ENCODE peak calls at places on chromosomes 16 and 17, in seven cellular contexts. Y is kidney, B is cardiac muscle cell, W is adrenal gland, T is body of pancreas, S is ovary, O is fibroblast of mammary gland. Q is an unnamed sample.

GRCh38 chr17:28765038-28765437 is 21.2 kb downstream of the TRAF4 start:
- DNase-seq in Y (no peak), B (no peak), W (no peak), T (no peak), S (no peak), O (no peak), Q (no peak)

GRCh38 chr16:75147968-75148310 is 385 bp upstream of the ZFP1 start:
- DNase-seq in Y (no peak), B (no peak), W (no peak), T (no peak), S (no peak), O (no peak), Q (no peak)

GRCh38 chr16:47359478-47359877 is 101.4 kb downstream of the ITFG1 start:
- DNase-seq in Y (no peak), B (peak; percentile 10), W (no peak), T (no peak), S (no peak), O (no peak), Q (no peak)

GRCh38 chr16:88442811-88443576 is 10.1 kb upstream of the ZFPM1 start:
- DNase-seq in Y (peak; percentile 92), B (peak; percentile 88), W (peak; percentile 90), T (peak; percentile 88), S (peak; percentile 81), O (peak; percentile 60), Q (peak; percentile 55)

GRCh38 chr16:30658731-30659506 is 688 bp downstream of the FBRS start:
- DNase-seq in Y (peak; percentile 96), B (peak; percentile 93), W (peak; percentile 94), T (peak; percentile 75), S (peak; percentile 89), O (peak; percentile 95), Q (peak; percentile 98)

GRCh38 chr16:50047864-50048263 is 17.9 kb upstream of the HEATR3 start:
- DNase-seq in Y (no peak), B (no peak), W (no peak), T (no peak), S (no peak), O (no peak), Q (no peak)

GRCh38 chr17:27477971-27478684 is 21.9 kb downstream of the KSR1 start:
- DNase-seq in Y (peak; percentile 2), B (no peak), W (no peak), T (no peak), S (no peak), O (no peak), Q (no peak)

GRCh38 chr16:67470314-67470713 is 10.6 kb downstream of the ATP6V0D1 start:
- DNase-seq in Y (peak; percentile 92), B (peak; percentile 50), W (peak; percentile 97), T (peak; percentile 87), S (peak; percentile 54), O (no peak), Q (peak; percentile 47)

GRCh38 chr16:80231118-80231515 is 309.7 kb upstream of the DYNLRB2 start:
- DNase-seq in Y (no peak), B (no peak), W (no peak), T (no peak), S (no peak), O (peak; percentile 15), Q (peak; percentile 70)

GRCh38 chr16:15498427-15499175 is 64.2 kb downstream of the BMERB1 start:
- DNase-seq in Y (no peak), B (no peak), W (no peak), T (no peak), S (no peak), O (peak; percentile 59), Q (peak; percentile 58)

GRCh38 chr16:75138636-75139035 is 9.7 kb upstream of the ZFP1 start:
- DNase-seq in Y (no peak), B (no peak), W (no peak), T (no peak), S (no peak), O (peak; percentile 21), Q (peak; percentile 25)

GRCh38 chr16:84547539-84548058 is 43.1 kb upstream of the MEAK7 start:
- DNase-seq in Y (no peak), B (peak; percentile 81), W (no peak), T (no peak), S (no peak), O (no peak), Q (no peak)

GRCh38 chr17:78040561-78041400 is 82.3 kb downstream of the TNRC6C start:
- DNase-seq in Y (peak; percentile 79), B (no peak), W (peak; percentile 63), T (peak; percentile 39), S (peak; percentile 47), O (peak; percentile 37), Q (peak; percentile 61)

GRCh38 chr17:17057057-17057551 is 14.8 kb downstream of the MPRIP start:
- DNase-seq in Y (no peak), B (no peak), W (peak; percentile 41), T (peak; percentile 8), S (peak; percentile 10), O (no peak), Q (no peak)

GRCh38 chr17:17053446-17054379 is 11.5 kb downstream of the MPRIP start:
- DNase-seq in Y (no peak), B (no peak), W (peak; percentile 21), T (peak; percentile 5), S (no peak), O (no peak), Q (no peak)

GRCh38 chr17:17054636-17055035 is 12.4 kb downstream of the MPRIP start:
- DNase-seq in Y (no peak), B (no peak), W (peak; percentile 20), T (peak; percentile 5), S (no peak), O (no peak), Q (no peak)

GRCh38 chr17:17056167-17056562 is 13.9 kb downstream of the MPRIP start:
- DNase-seq in Y (no peak), B (no peak), W (peak; percentile 46), T (peak; percentile 17), S (peak; percentile 13), O (no peak), Q (peak; percentile 81)

GRCh38 chr17:17055286-17056166 is 13.3 kb downstream of the MPRIP start:
- DNase-seq in Y (no peak), B (no peak), W (peak; percentile 57), T (peak; percentile 5), S (peak; percentile 16), O (no peak), Q (peak; percentile 42)
- TF ChIP-seq CTCF in Y (no peak), B (no peak), W (no peak), T (no peak), S (no peak), O (no peak), Q (peak; percentile 32)

DNA sequence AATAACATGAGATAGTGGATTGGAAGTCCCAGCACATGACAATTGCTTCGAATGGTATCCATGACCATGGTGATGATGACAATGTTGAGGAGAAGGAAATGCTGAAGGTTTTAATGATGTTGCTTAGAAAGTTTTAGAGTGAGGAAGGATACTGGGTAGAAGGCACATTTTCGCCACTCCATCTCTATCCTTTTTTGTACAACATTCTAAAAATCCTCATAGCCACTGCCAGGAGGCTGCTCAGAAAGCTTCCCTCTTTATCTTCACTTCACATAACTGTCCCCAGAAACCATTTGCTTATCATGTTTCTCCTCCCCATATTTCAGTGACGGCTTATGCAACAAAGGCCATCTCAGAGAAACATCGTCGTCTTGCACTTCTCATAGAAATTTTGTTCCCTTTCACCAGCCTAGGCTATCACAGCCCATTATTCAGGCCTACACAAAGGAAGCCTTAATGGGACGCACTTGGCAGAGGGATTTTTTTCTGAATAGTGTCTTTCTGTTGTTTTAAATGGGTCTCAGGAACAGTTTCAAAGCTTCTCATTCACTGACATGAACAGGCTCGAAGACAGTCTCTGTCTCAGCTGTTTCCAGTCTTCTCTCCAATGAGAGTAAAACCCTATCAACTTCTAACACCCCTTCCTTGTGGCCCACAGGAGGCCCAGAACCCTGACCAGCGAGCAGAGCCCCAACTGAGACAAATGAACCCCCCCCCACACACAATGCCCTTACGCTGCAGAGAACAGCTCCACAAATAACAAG is 506.7 kb downstream of the HAPSTR1 start:
- DNase-seq in Y (no peak), B (no peak), W (no peak), T (no peak), S (no peak), O (no peak), Q (no peak)
- H3K4me3 ChIP-seq in Y (no peak overlapping the region), B (no peak overlapping the region), W (no peak overlapping the region), T (no peak overlapping the region), S (no peak overlapping the region), O (no peak overlapping the region), Q (no peak overlapping the region)

GRCh38 chr17:2421315-2422147 is 20.7 kb upstream of the MNT start:
- DNase-seq in Y (no peak), B (no peak), W (peak; percentile 83), T (peak; percentile 52), S (peak; percentile 57), O (peak; percentile 33), Q (no peak)
- TF ChIP-seq CTCF in Y (no peak), B (peak; percentile 4), W (peak; percentile 63), T (no peak), S (no peak), O (peak; percentile 17), Q (peak; percentile 13)

DNA sequence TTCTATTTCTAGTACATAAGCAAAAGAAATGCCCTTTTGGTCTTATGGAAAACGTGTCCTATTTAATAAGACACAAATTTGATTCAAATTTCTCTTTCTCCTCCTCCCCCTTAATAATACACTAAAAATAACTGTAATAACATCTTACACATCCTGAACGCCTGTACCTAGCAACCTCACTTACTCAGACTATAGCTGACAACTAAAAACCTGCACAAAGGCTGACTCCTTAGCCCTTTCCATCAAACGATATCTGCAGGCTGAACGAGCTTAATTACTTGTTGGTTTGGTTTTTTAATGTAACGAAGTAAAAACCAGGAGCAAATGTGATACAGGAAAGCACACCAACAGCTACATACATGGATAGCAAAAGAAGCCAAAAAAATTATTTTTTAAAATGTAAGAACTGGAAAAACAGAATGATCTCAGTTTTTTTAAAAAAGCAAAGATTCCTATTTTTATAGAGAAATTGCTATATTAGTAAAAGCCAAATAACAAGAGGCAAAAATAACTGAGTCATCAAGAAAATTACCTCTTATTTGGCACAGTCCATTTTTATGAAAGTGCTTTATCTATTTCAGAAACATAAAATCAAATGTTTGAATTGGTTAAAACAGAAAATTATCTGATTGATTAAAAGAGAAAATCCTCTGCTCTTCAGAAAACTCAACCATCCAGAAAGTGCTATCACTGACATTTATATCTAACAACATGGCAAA is 23.5 kb downstream of the ADCY9 start:
- DNase-seq in Y (no peak), B (no peak), W (no peak), T (no peak), S (no peak), O (no peak), Q (no peak)
- H3K4me3 ChIP-seq in Y (no peak overlapping the region), B (no peak overlapping the region), W (no peak overlapping the region), T (no peak overlapping the region), S (no peak overlapping the region), O (peak overlapping the region; percentile 7), Q (no peak overlapping the region)

GRCh38 chr17:31216053-31216751 is 80.8 kb downstream of the OMG start:
- DNase-seq in Y (no peak), B (peak; percentile 51), W (no peak), T (no peak), S (peak; percentile 34), O (peak; percentile 83), Q (peak; percentile 96)
- TF ChIP-seq CTCF in Y (peak; percentile 46), B (peak; percentile 30), W (peak; percentile 56), T (no peak), S (peak; percentile 56), O (peak; percentile 36), Q (peak; percentile 53)

DNA sequence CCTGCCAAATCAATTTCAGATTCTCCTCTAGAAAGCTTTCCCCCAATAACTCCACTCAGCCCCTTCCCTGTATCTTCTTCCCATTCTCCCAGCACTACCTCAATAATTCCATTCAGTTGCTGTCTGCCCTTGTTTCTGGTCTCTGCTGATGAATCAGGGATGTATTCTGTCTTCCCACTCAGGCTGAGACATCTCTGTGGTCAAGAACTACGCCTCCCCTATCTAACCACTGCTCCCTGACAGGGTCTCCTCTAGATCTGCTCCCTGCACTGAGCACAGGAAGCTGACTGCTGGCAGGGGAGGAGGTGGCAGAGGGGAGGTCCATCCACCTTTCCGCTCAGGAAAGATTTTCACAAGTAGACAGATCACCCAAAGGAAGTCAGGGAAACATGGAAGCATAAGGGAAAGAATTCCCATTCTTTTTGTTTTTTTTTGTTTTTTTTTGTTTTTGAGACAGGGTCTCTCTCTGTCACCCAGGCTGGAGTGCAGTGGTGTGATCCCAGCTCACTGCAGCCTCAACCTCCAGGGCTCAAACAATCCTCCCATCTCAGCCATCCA is 16.9 kb upstream of the SP2 start:
- DNase-seq in Y (no peak), B (no peak), W (no peak), T (no peak), S (no peak), O (peak; percentile 68), Q (peak; percentile 51)
- H3K4me3 ChIP-seq in Y (no peak overlapping the region), B (no peak overlapping the region), W (no peak overlapping the region), T (no peak overlapping the region), S (no peak overlapping the region), O (no peak overlapping the region), Q (no peak overlapping the region)